ENCODE peak calls at places on chromosomes 3 and 15, in five cellular contexts. One of them, this sample, is unnamed.
A peak's percentile ranks its signal among the peaks of the same experiment; 100 is the strongest.

GRCh38 chr3:124202754-124203153 is 210.8 kb upstream of the ROPN1 start:
- DNase-seq in HTR-8/SVneo: no peak
- DNase-seq in endothelial cell of umbilical vein: no peak
- DNase-seq in Caco-2: no peak
- DNase-seq in left lung: no peak
- DNase-seq in this sample: no peak

GRCh38 chr15:101110681-101111569 is 140.9 kb downstream of the CHSY1 start:
- DNase-seq in HTR-8/SVneo: no peak
- DNase-seq in endothelial cell of umbilical vein: no peak
- DNase-seq in Caco-2: no peak
- DNase-seq in left lung: no peak
- DNase-seq in this sample: no peak

GRCh38 chr3:171461087-171461917 is 1.1 kb upstream of the TNIK start:
- DNase-seq in HTR-8/SVneo: peak; percentile 41
- DNase-seq in endothelial cell of umbilical vein: peak; percentile 64
- DNase-seq in Caco-2: no peak
- DNase-seq in left lung: no peak
- DNase-seq in this sample: peak; percentile 78

GRCh38 chr15:60358935-60359672 is 38.7 kb downstream of the ANXA2 start:
- DNase-seq in HTR-8/SVneo: no peak
- DNase-seq in endothelial cell of umbilical vein: peak; percentile 37
- DNase-seq in Caco-2: no peak
- DNase-seq in left lung: no peak
- DNase-seq in this sample: no peak

GRCh38 chr3:81761904-81762565 is 590 bp upstream of the GBE1 start:
- DNase-seq in HTR-8/SVneo: no peak
- DNase-seq in endothelial cell of umbilical vein: no peak
- DNase-seq in Caco-2: no peak
- DNase-seq in left lung: no peak
- DNase-seq in this sample: peak; percentile 32

GRCh38 chr3:29922990-29923746 is 642.3 kb downstream of the RBMS3 start:
- DNase-seq in HTR-8/SVneo: peak; percentile 47
- DNase-seq in endothelial cell of umbilical vein: peak; percentile 85
- DNase-seq in Caco-2: no peak
- DNase-seq in left lung: no peak
- DNase-seq in this sample: peak; percentile 0

GRCh38 chr3:50639055-50639494 is 22.1 kb downstream of the MAPKAPK3 start:
- DNase-seq in HTR-8/SVneo: no peak
- DNase-seq in endothelial cell of umbilical vein: no peak
- DNase-seq in Caco-2: no peak
- DNase-seq in left lung: no peak
- DNase-seq in this sample: no peak

GRCh38 chr15:52790941-52791751 is 1.0 kb upstream of the ONECUT1 start:
- DNase-seq in HTR-8/SVneo: no peak
- DNase-seq in endothelial cell of umbilical vein: no peak
- DNase-seq in Caco-2: no peak
- DNase-seq in left lung: no peak
- DNase-seq in this sample: no peak

GRCh38 chr3:64539451-64540196 is 148.2 kb downstream of the ADAMTS9 start:
- DNase-seq in HTR-8/SVneo: no peak
- DNase-seq in endothelial cell of umbilical vein: peak; percentile 77
- DNase-seq in Caco-2: no peak
- DNase-seq in left lung: no peak
- DNase-seq in this sample: no peak

GRCh38 chr15:86115138-86115801 is 35.6 kb downstream of the AGBL1 start:
- DNase-seq in HTR-8/SVneo: no peak
- DNase-seq in endothelial cell of umbilical vein: no peak
- DNase-seq in Caco-2: no peak
- DNase-seq in left lung: no peak
- DNase-seq in this sample: no peak

GRCh38 chr15:64092864-64093626 is 593 bp downstream of the CIAO2A start:
- DNase-seq in HTR-8/SVneo: peak; percentile 30
- DNase-seq in endothelial cell of umbilical vein: peak; percentile 65
- DNase-seq in Caco-2: peak; percentile 52
- DNase-seq in left lung: no peak
- DNase-seq in this sample: peak; percentile 76

GRCh38 chr15:61712124-61712759 is 348.0 kb downstream of the VPS13C start:
- DNase-seq in HTR-8/SVneo: no peak
- DNase-seq in endothelial cell of umbilical vein: no peak
- DNase-seq in Caco-2: no peak
- DNase-seq in left lung: no peak
- DNase-seq in this sample: no peak

GRCh38 chr3:111252795-111253194 is 181.2 kb downstream of the NECTIN3 start:
- DNase-seq in HTR-8/SVneo: no peak
- DNase-seq in endothelial cell of umbilical vein: no peak
- DNase-seq in Caco-2: peak; percentile 18
- DNase-seq in left lung: no peak
- DNase-seq in this sample: peak; percentile 18

GRCh38 chr15:25345943-25346342 is 92.9 kb downstream of the UBE3A start:
- DNase-seq in HTR-8/SVneo: no peak
- DNase-seq in endothelial cell of umbilical vein: peak; percentile 14
- DNase-seq in Caco-2: peak; percentile 32
- DNase-seq in left lung: peak; percentile 39
- DNase-seq in this sample: no peak

GRCh38 chr3:182671942-182672341 is 121.4 kb upstream of the ATP11B start:
- DNase-seq in HTR-8/SVneo: no peak
- DNase-seq in endothelial cell of umbilical vein: no peak
- DNase-seq in Caco-2: no peak
- DNase-seq in left lung: no peak
- DNase-seq in this sample: no peak

GRCh38 chr3:151276038-151277027 is 2.0 kb downstream of the P2RY14 start:
- DNase-seq in HTR-8/SVneo: no peak
- DNase-seq in endothelial cell of umbilical vein: no peak
- DNase-seq in Caco-2: no peak
- DNase-seq in left lung: no peak
- DNase-seq in this sample: no peak

GRCh38 chr15:40782609-40783227 is 12.9 kb downstream of the C15orf62 start:
- DNase-seq in HTR-8/SVneo: peak; percentile 59
- DNase-seq in endothelial cell of umbilical vein: peak; percentile 63
- DNase-seq in Caco-2: peak; percentile 88
- DNase-seq in left lung: peak; percentile 93
- DNase-seq in this sample: peak; percentile 89

This sample was measured in small intestine.